ENCODE peak calls at places on chromosomes 6 and 20, in four cellular contexts. H is H9, Q is H1, Y is mesendoderm. F is an unnamed sample.

GRCh38 chr6:90338409-90338808 is 41.8 kb upstream of the BACH2 start:
- DNase-seq in H (no peak), Y (peak), Q (no peak), F (peak)

GRCh38 chr6:146361367-146361924 is 182.2 kb upstream of the RAB32 start:
- DNase-seq in Y (no peak), Q (no peak), H (no peak), F (no peak)

GRCh38 chr6:136549359-136550044 is 720 bp downstream of the MAP7 start:
- DNase-seq in Y (peak), Q (peak), H (peak), F (no peak)

GRCh38 chr20:2314759-2315439 is 19.1 kb downstream of the TGM3 start:
- DNase-seq in H (no peak), Q (no peak), Y (peak), F (peak)

GRCh38 chr20:59439243-59439642 is 138.8 kb downstream of the EDN3 start:
- DNase-seq in H (no peak), Q (no peak), Y (no peak), F (no peak)

GRCh38 chr6:161487694-161488093 is 213.8 kb upstream of the AGPAT4 start:
- DNase-seq in Y (no peak), Q (no peak), H (no peak), F (no peak)

GRCh38 chr6:44655368-44656342 is 268.1 kb downstream of the CDC5L start:
- DNase-seq in Y (peak), H (peak), Q (peak), F (peak)

GRCh38 chr6:16704706-16705402 is 56.4 kb downstream of the ATXN1 start:
- DNase-seq in Q (no peak), H (no peak), Y (no peak), F (peak)

GRCh38 chr6:78810698-78811097 is 56.7 kb upstream of the IRAK1BP1 start:
- DNase-seq in Y (no peak), H (no peak), Q (no peak), F (peak)

GRCh38 chr20:34066476-34067090 is 45.5 kb downstream of the EIF2S2 start:
- DNase-seq in Q (no peak), Y (peak), H (no peak), F (peak)

GRCh38 chr20:35601021-35601973 is 14.3 kb upstream of the SPAG4 start:
- DNase-seq in Y (peak), H (peak), Q (peak), F (peak)

GRCh38 chr6:47044418-47044817 is 2.3 kb upstream of the ADGRF1 start:
- DNase-seq in H (no peak), Y (no peak), Q (no peak), F (no peak)

GRCh38 chr20:14984768-14985622 is 647.6 kb upstream of the FLRT3 start:
- DNase-seq in H (no peak), Q (no peak), Y (no peak), F (no peak)

GRCh38 chr6:9250852-9251251 is 815.5 kb upstream of the SLC35B3 start:
- DNase-seq in Y (peak), Q (peak), H (peak), F (peak)

GRCh38 chr6:1832844-1833787 is 223.4 kb downstream of the FOXC1 start:
- DNase-seq in Q (no peak), Y (no peak), H (no peak), F (peak)

GRCh38 chr20:37704955-37705354 is 11.1 kb downstream of the CTNNBL1 start:
- DNase-seq in H (no peak), Y (no peak), Q (no peak), F (no peak)

GRCh38 chr20:37706298-37706697 is 12.5 kb downstream of the CTNNBL1 start:
- DNase-seq in Q (no peak), H (no peak), Y (no peak), F (no peak)

GRCh38 chr20:37702643-37703337 is 9.0 kb downstream of the CTNNBL1 start:
- DNase-seq in Q (no peak), H (no peak), Y (no peak), F (no peak)

GRCh38 chr20:37699202-37699601 is 5.4 kb downstream of the CTNNBL1 start:
- DNase-seq in Y (no peak), H (no peak), Q (no peak), F (no peak)

DNA sequence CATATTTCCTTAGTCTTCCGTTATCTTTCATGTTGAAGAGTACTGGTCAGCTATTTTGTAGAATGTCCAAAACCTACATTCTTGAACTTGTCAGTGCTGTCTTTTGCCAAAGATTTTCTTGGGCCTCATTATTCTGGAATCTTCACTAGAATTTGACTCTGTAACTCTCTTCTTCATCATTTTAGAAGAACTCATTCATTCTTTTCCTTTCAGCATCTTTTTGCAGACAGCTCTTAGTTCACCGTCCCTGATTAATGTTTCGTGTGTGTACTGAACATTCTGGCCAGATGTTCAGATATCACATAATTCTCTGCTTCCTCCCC is 9.5 kb downstream of the CTNNBL1 start:
- DNase-seq in H (no peak), Q (no peak), Y (no peak), F (no peak)
- H4K5ac ChIP-seq in H (no peak), Q (no peak), Y (no peak), F (no peak)

GRCh38 chr6:84050408-84050807 is 16.8 kb downstream of the MRAP2 start:
- DNase-seq in H (no peak), Q (no peak), Y (no peak), F (no peak)
- H4K5ac ChIP-seq in H (no peak), Q (no peak), Y (no peak), F (no peak)

DNA sequence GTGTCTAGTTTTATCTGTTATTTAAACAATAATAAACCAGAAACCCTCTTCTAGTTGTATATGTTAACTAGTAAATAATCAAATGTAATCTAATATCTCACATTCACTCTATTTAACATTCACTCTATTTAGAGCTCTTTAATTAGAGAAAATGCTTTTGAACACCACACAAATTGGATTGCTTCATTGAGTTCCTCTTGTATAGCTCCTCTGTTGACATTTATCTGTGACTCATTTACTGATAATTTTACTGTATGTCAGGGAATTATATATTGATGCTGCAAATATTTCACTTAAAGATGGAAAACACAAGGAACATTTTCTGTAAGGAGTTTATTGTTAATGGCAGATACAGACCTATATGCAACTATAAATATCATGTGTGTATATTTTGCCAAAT is 594.6 kb downstream of the COL12A1 start:
- DNase-seq in H (no peak), Q (no peak), Y (no peak), F (peak)
- H4K5ac ChIP-seq in H (no peak), Q (no peak), Y (no peak), F (no peak)

DNA sequence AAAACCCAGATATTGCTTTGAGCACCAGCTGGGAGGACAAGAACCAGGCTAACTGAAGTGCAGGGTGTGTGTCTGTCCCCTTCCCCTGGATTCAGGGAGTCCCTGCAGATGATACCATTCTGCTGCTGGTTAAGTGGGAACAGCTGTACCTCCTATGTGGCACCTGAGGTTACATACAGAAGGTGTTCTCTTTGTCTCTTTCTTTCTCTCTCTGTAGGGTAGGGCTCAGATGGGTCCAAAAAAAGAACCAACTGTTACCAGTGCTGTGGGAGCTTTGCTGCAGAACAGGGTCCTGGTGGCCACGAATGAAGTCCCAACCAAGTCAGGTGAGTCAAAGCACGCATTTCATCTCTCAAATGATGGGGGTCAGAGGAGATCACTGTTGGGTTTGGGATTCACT is 38.6 kb downstream of the ZC2HC1B start:
- DNase-seq in Q (no peak), Y (peak), H (no peak), F (no peak)
- H4K5ac ChIP-seq in Q (no peak), Y (no peak), H (no peak), F (peak)

DNA sequence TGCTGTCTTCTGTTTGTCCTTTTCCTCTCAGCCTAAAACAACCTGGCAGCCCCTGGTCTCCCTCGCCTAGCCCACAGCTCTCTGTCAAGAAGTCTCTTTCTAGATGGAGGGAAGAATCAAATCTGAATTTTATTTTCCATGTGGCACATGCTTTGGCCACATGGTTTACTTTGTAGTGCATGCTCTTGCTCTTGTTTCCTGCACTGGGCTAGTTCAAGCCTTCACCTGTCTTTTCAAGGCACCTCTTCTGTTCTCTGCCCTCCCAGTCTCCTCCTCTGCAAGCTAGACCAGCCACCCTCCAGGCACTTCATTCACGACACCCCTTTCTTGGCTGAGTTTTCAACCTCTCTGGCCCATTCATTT is 7.6 kb downstream of the PPP1R14C start:
- DNase-seq in H (no peak), Y (no peak), Q (no peak), F (no peak)
- H4K5ac ChIP-seq in H (no peak), Y (no peak), Q (no peak), F (no peak)

GRCh38 chr6:12228447-12229146 is 61.6 kb upstream of the EDN1 start:
- DNase-seq in H (no peak), Q (no peak), Y (no peak), F (no peak)

GRCh38 chr6:12230523-12230922 is 59.6 kb upstream of the EDN1 start:
- DNase-seq in Q (no peak), H (no peak), Y (no peak), F (no peak)

GRCh38 chr6:12232339-12232738 is 57.8 kb upstream of the EDN1 start:
- DNase-seq in Q (no peak), Y (no peak), H (no peak), F (peak)

GRCh38 chr6:12232821-12233220 is 57.3 kb upstream of the EDN1 start:
- DNase-seq in Y (no peak), Q (no peak), H (no peak), F (no peak)

DNA sequence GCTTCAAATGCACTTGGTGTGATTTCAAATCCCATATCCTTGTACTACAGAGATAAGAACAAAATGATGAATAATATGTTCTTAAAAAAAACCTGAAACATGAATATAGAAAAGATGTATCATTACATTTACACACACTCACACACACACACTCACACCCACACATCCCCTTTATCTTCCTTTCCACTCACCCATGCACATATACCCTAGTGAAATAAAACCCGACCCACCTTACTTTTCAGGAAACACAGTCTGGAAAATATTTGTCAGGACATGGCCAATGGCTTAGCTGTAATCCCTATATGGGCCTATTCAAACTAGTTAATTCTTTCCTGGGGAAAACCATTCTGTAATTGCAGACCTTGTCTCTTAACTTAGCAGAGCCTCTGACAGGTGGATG is 60.8 kb upstream of the EDN1 start:
- DNase-seq in Q (no peak), H (no peak), Y (no peak), F (no peak)
- H4K5ac ChIP-seq in Q (no peak), H (no peak), Y (no peak), F (no peak)

GRCh38 chr6:51865176-51865575 is 222.2 kb downstream of the PKHD1 start:
- DNase-seq in H (no peak), Q (no peak), Y (no peak), F (no peak)
- H4K5ac ChIP-seq in H (no peak), Q (no peak), Y (no peak), F (no peak)